ENCODE peak calls at places on chromosomes 6 and 20, in seven cellular contexts. X is right cardiac atrium; V is ACHN; U is stromal cell of bone marrow; F is effector memory CD8-positive, alpha-beta T cell; Q is NCI-H1436; P is fibroblast of mammary gland. L is an unnamed sample.
A peak's percentile ranks its signal among the peaks of the same experiment; 100 is the strongest.

GRCh38 chr20:53692465-53693067 is 98.9 kb upstream of the ZNF217 start:
- DNase-seq in X (peak; percentile 59), P (peak; percentile 94), V (no peak), F (no peak), U (peak; percentile 97), Q (no peak), L (peak; percentile 95)

GRCh38 chr6:161677188-161677587 is 403.3 kb upstream of the AGPAT4 start:
- DNase-seq in X (no peak), Q (no peak), F (no peak), V (no peak), P (no peak), U (no peak), L (no peak)

GRCh38 chr6:166904101-166904746 is 52.1 kb downstream of the RNASET2 start:
- DNase-seq in P (peak; percentile 22), U (peak; percentile 3), F (no peak), V (no peak), Q (peak; percentile 4), X (no peak), L (no peak)

GRCh38 chr6:48859562-48859961 is 603.5 kb downstream of the MMUT start:
- DNase-seq in V (no peak), U (no peak), X (no peak), F (no peak), P (no peak), Q (no peak), L (no peak)

GRCh38 chr6:31728767-31729514 is at the start of gene DDAH2:
- DNase-seq in V (no peak), F (no peak), Q (no peak), X (no peak), P (no peak), U (no peak), L (no peak)

GRCh38 chr6:37698264-37699137 is 818 bp upstream of the MDGA1 start:
- DNase-seq in F (peak; percentile 33), X (peak; percentile 51), U (no peak), P (no peak), Q (no peak), V (peak; percentile 55), L (no peak)

GRCh38 chr6:80530096-80530495 is 423.6 kb downstream of the BCKDHB start:
- DNase-seq in P (no peak), U (no peak), V (no peak), F (no peak), Q (no peak), X (no peak), L (no peak)

GRCh38 chr20:63139856-63140255 is 76.1 kb downstream of the YTHDF1 start:
- DNase-seq in Q (no peak), P (no peak), V (no peak), F (no peak), X (peak; percentile 1), U (no peak), L (no peak)

GRCh38 chr6:32868257-32868788 is 14.3 kb downstream of the PSMB9 start:
- DNase-seq in V (peak; percentile 70), P (peak; percentile 75), X (peak; percentile 78), Q (peak; percentile 67), F (peak; percentile 86), U (peak; percentile 54), L (no peak)

GRCh38 chr20:10225439-10226080 is 6.9 kb downstream of the SNAP25 start:
- DNase-seq in P (peak; percentile 28), V (peak; percentile 33), U (no peak), F (no peak), Q (peak; percentile 24), X (no peak), L (no peak)

GRCh38 chr6:125377621-125378020 is 75.9 kb upstream of the HDDC2 start:
- DNase-seq in X (no peak), F (no peak), V (no peak), U (peak; percentile 66), Q (no peak), P (peak; percentile 88), L (no peak)

GRCh38 chr6:169722362-169723199 is 1.7 kb downstream of the PHF10 start:
- DNase-seq in F (peak; percentile 20), P (peak; percentile 80), X (peak; percentile 30), V (peak; percentile 73), U (no peak), Q (peak; percentile 7), L (no peak)

GRCh38 chr6:12395898-12396297 is 105.7 kb downstream of the EDN1 start:
- DNase-seq in X (no peak), P (no peak), V (no peak), F (no peak), Q (no peak), U (no peak), L (no peak)

GRCh38 chr6:112910256-112910655 is 563.1 kb downstream of the RFPL4B start:
- DNase-seq in X (no peak), U (no peak), Q (no peak), V (no peak), F (no peak), P (peak; percentile 30), L (peak; percentile 44)

GRCh38 chr6:132247381-132248159 is 153.7 kb downstream of the MOXD1 start:
- DNase-seq in U (peak; percentile 73), P (peak; percentile 37), F (no peak), V (no peak), Q (no peak), X (no peak), L (no peak)

GRCh38 chr20:36490191-36490590 is 51.1 kb upstream of the MYL9 start:
- DNase-seq in U (no peak), Q (no peak), F (no peak), P (no peak), X (no peak), V (no peak), L (no peak)

GRCh38 chr20:19737025-19737424 is 21.0 kb upstream of the RIN2 start:
- DNase-seq in F (no peak), V (no peak), U (peak; percentile 66), P (peak; percentile 86), Q (no peak), X (no peak), L (peak; percentile 41)

GRCh38 chr6:141153563-141153962 is 979.2 kb upstream of the GJE1 start:
- DNase-seq in F (no peak), X (no peak), Q (no peak), U (no peak), V (no peak), P (no peak), L (no peak)

GRCh38 chr20:38225240-38225899 is 35.2 kb downstream of the KIAA1755 start:
- DNase-seq in U (no peak), X (no peak), V (no peak), P (no peak), F (no peak), Q (no peak), L (no peak)

GRCh38 chr20:59661141-59661540 is 56.8 kb downstream of the PHACTR3 start:
- DNase-seq in F (no peak), P (no peak), X (no peak), U (no peak), V (no peak), Q (no peak), L (no peak)

GRCh38 chr6:53151676-53152075 is 3.0 kb upstream of the GCM1 start:
- DNase-seq in V (peak; percentile 10), F (no peak), U (no peak), P (peak; percentile 19), Q (no peak), X (no peak), L (no peak)

GRCh38 chr20:44050925-44051660 is 135.9 kb downstream of the JPH2 start:
- DNase-seq in F (no peak), P (no peak), V (no peak), Q (no peak), X (no peak), U (no peak), L (no peak)